ENCODE peak calls at places on chromosomes 7 and 10, in seven cellular contexts. G is choroid plexus epithelial cell; Q is caudate nucleus; S is hypothalamus; B is stimulated activated CD8-positive, alpha-beta memory T cell treated with anti-CD3 and anti-CD28 coated beads, Interleukin-4, amount 100 ng/mL, for 48 hours; U is HCT116; M is cardiac muscle cell. L is an unnamed sample.

GRCh38 chr10:74289956-74290355 is 138.9 kb downstream of the ADK start:
- DNase-seq in G (peak; percentile 14), Q (no peak), S (no peak), B (no peak), U (no peak), M (peak; percentile 8), L (no peak)

GRCh38 chr7:55343860-55344606 is 21.1 kb upstream of the LANCL2 start:
- DNase-seq in G (no peak), Q (no peak), S (no peak), B (no peak), U (no peak), M (no peak), L (peak; percentile 32)

GRCh38 chr7:12757443-12757842 is 70.0 kb downstream of the ARL4A start:
- DNase-seq in G (peak; percentile 93), Q (no peak), S (no peak), B (no peak), U (no peak), M (no peak), L (no peak)

GRCh38 chr10:7551289-7551688 is 115.5 kb downstream of the ITIH5 start:
- DNase-seq in G (no peak), Q (no peak), S (peak; percentile 40), B (no peak), U (no peak), M (no peak), L (no peak)

GRCh38 chr10:119306514-119306951 is 99.2 kb downstream of the GRK5 start:
- DNase-seq in G (no peak), Q (no peak), S (no peak), B (peak; percentile 72), U (no peak), M (no peak), L (no peak)

GRCh38 chr10:30182191-30183075 is 123.0 kb upstream of the JCAD start:
- DNase-seq in G (peak; percentile 83), Q (no peak), S (no peak), B (no peak), U (no peak), M (peak; percentile 15), L (peak; percentile 38)

GRCh38 chr7:19665399-19666008 is 43.3 kb downstream of the POLR1F start:
- DNase-seq in G (peak; percentile 70), Q (no peak), S (no peak), B (no peak), U (peak; percentile 12), M (peak; percentile 21), L (peak; percentile 39)

GRCh38 chr10:43640603-43641002 is 8.1 kb downstream of the ZNF32 start:
- DNase-seq in G (peak; percentile 8), Q (no peak), S (no peak), B (no peak), U (no peak), M (no peak), L (no peak)

GRCh38 chr10:63977329-63977923 is 456.2 kb downstream of the REEP3 start:
- DNase-seq in G (peak; percentile 54), Q (no peak), S (no peak), B (peak; percentile 36), U (peak; percentile 50), M (peak; percentile 60), L (peak; percentile 61)

GRCh38 chr7:26681819-26682418 is 182.5 kb downstream of the SKAP2 start:
- DNase-seq in G (peak; percentile 41), Q (no peak), S (no peak), B (no peak), U (no peak), M (peak; percentile 24), L (peak; percentile 23)

GRCh38 chr7:30027065-30027456 is 559 bp upstream of the FKBP14 start:
- DNase-seq in G (peak; percentile 67), Q (no peak), S (no peak), B (no peak), U (no peak), M (no peak), L (peak; percentile 29)

GRCh38 chr10:5195727-5196374 is 786 bp upstream of the AKR1C4 start:
- DNase-seq in G (no peak), Q (no peak), S (no peak), B (no peak), U (no peak), M (no peak), L (no peak)

GRCh38 chr10:51090190-51090589 is 15.9 kb downstream of the PRKG1 start:
- DNase-seq in G (peak; percentile 39), Q (no peak), S (no peak), B (no peak), U (no peak), M (no peak), L (no peak)

GRCh38 chr7:144428431-144428830 is 24.9 kb upstream of the NOBOX start:
- DNase-seq in G (no peak), Q (no peak), S (no peak), B (no peak), U (no peak), M (no peak), L (no peak)

GRCh38 chr7:33757563-33758165 is 147.7 kb upstream of the BMPER start:
- DNase-seq in G (peak; percentile 73), Q (no peak), S (no peak), B (peak; percentile 54), U (no peak), M (peak; percentile 75), L (peak; percentile 45)

GRCh38 chr7:138729444-138729843 is 28.3 kb upstream of the SVOPL start:
- DNase-seq in G (no peak), Q (no peak), S (no peak), B (no peak), U (no peak), M (no peak), L (no peak)

GRCh38 chr7:137791947-137792346 is 54.8 kb downstream of the DGKI start:
- DNase-seq in G (no peak), Q (no peak), S (no peak), B (no peak), U (no peak), M (no peak), L (no peak)

GRCh38 chr10:8056378-8056777 is 1.9 kb downstream of the GATA3 start:
- DNase-seq in G (no peak), Q (no peak), S (no peak), B (no peak), U (no peak), M (no peak), L (no peak)

GRCh38 chr10:4067552-4068254 is 282.7 kb upstream of the KLF6 start:
- DNase-seq in G (no peak), Q (no peak), S (no peak), B (peak; percentile 39), U (no peak), M (no peak), L (no peak)

GRCh38 chr10:119919823-119920222 is 27.3 kb downstream of the SEC23IP start:
- DNase-seq in G (no peak), Q (no peak), S (no peak), B (no peak), U (no peak), M (no peak), L (no peak)

GRCh38 chr7:37494940-37495339 is 46.3 kb upstream of the ELMO1 start:
- DNase-seq in G (no peak), Q (no peak), S (no peak), B (no peak), U (no peak), M (no peak), L (no peak)

GRCh38 chr7:156109988-156110387 is 297.7 kb upstream of the SHH start:
- DNase-seq in G (no peak), Q (no peak), S (no peak), B (no peak), U (no peak), M (no peak), L (no peak)

GRCh38 chr10:69374931-69375306 is 41.8 kb downstream of the TACR2 start:
- DNase-seq in G (no peak), Q (no peak), S (no peak), B (no peak), U (no peak), M (no peak), L (no peak)

GRCh38 chr7:39557222-39557621 is 9.0 kb upstream of the YAE1 start:
- DNase-seq in G (no peak), Q (no peak), S (no peak), B (no peak), U (no peak), M (no peak), L (no peak)

GRCh38 chr10:86535057-86535882 is 13.7 kb upstream of the WAPL start:
- DNase-seq in G (no peak), Q (no peak), S (peak; percentile 24), B (peak; percentile 36), U (peak; percentile 31), M (peak; percentile 55), L (no peak)

GRCh38 chr7:24981544-24981951 is 1.6 kb upstream of the OSBPL3 start:
- DNase-seq in G (peak; percentile 53), Q (peak; percentile 46), S (peak; percentile 35), B (peak; percentile 74), U (no peak), M (peak; percentile 39), L (peak; percentile 70)

GRCh38 chr10:71765176-71765906 is 8.0 kb downstream of the VSIR start:
- DNase-seq in G (peak; percentile 32), Q (no peak), S (peak; percentile 59), B (no peak), U (no peak), M (no peak), L (no peak)

L was measured in SK-N-SH.